ENCODE peak calls at places on chromosomes 13 and 19, in eight cellular contexts. One of them, this sample, is unnamed.

GRCh38 chr13:45055198-45055901 is 65.0 kb upstream of the GTF2F2 start:
- DNase-seq in fibroblast of pulmonary artery: peak; percentile 88
- DNase-seq in cardiac fibroblast: peak; percentile 91
- DNase-seq in mammary epithelial cell: peak; percentile 94
- DNase-seq in right cardiac atrium: no peak
- DNase-seq in foreskin fibroblast: peak; percentile 92
- DNase-seq in esophagus squamous epithelium: no peak
- DNase-seq in aorta: no peak
- DNase-seq in this sample: peak; percentile 89

GRCh38 chr19:45049073-45049736 is 10.4 kb downstream of the CLASRP start:
- DNase-seq in esophagus squamous epithelium: no peak
- DNase-seq in fibroblast of pulmonary artery: no peak
- DNase-seq in foreskin fibroblast: no peak
- DNase-seq in aorta: no peak
- DNase-seq in right cardiac atrium: no peak
- DNase-seq in mammary epithelial cell: peak; percentile 83
- DNase-seq in cardiac fibroblast: no peak
- DNase-seq in this sample: no peak

GRCh38 chr19:29687897-29688728 is 22.9 kb downstream of the PLEKHF1 start:
- DNase-seq in fibroblast of pulmonary artery: peak; percentile 74
- DNase-seq in aorta: no peak
- DNase-seq in mammary epithelial cell: peak; percentile 43
- DNase-seq in right cardiac atrium: no peak
- DNase-seq in foreskin fibroblast: peak; percentile 86
- DNase-seq in esophagus squamous epithelium: no peak
- DNase-seq in cardiac fibroblast: peak; percentile 83
- DNase-seq in this sample: no peak

GRCh38 chr13:41533676-41534075 is 76.3 kb downstream of the RGCC start:
- DNase-seq in foreskin fibroblast: peak; percentile 35
- DNase-seq in right cardiac atrium: no peak
- DNase-seq in esophagus squamous epithelium: no peak
- DNase-seq in fibroblast of pulmonary artery: peak; percentile 7
- DNase-seq in cardiac fibroblast: peak; percentile 6
- DNase-seq in mammary epithelial cell: no peak
- DNase-seq in aorta: no peak
- DNase-seq in this sample: no peak

GRCh38 chr13:69796256-69796655 is 311.4 kb upstream of the ATXN8OS start:
- DNase-seq in mammary epithelial cell: no peak
- DNase-seq in right cardiac atrium: no peak
- DNase-seq in esophagus squamous epithelium: no peak
- DNase-seq in fibroblast of pulmonary artery: no peak
- DNase-seq in cardiac fibroblast: no peak
- DNase-seq in foreskin fibroblast: no peak
- DNase-seq in aorta: no peak
- DNase-seq in this sample: no peak

GRCh38 chr19:54644056-54644455 is 13.8 kb downstream of the LILRB1 start:
- DNase-seq in esophagus squamous epithelium: no peak
- DNase-seq in cardiac fibroblast: no peak
- DNase-seq in right cardiac atrium: no peak
- DNase-seq in aorta: peak; percentile 84
- DNase-seq in mammary epithelial cell: no peak
- DNase-seq in foreskin fibroblast: no peak
- DNase-seq in fibroblast of pulmonary artery: no peak
- DNase-seq in this sample: no peak

GRCh38 chr13:44303681-44304432 is 69.8 kb upstream of the SERP2 start:
- DNase-seq in fibroblast of pulmonary artery: no peak
- DNase-seq in foreskin fibroblast: no peak
- DNase-seq in aorta: peak; percentile 80
- DNase-seq in mammary epithelial cell: no peak
- DNase-seq in right cardiac atrium: peak; percentile 89
- DNase-seq in esophagus squamous epithelium: no peak
- DNase-seq in cardiac fibroblast: no peak
- DNase-seq in this sample: no peak

GRCh38 chr19:32928806-32929205 is 43.0 kb downstream of the CEP89 start:
- DNase-seq in fibroblast of pulmonary artery: no peak
- DNase-seq in mammary epithelial cell: no peak
- DNase-seq in right cardiac atrium: no peak
- DNase-seq in foreskin fibroblast: no peak
- DNase-seq in esophagus squamous epithelium: no peak
- DNase-seq in aorta: no peak
- DNase-seq in cardiac fibroblast: no peak
- DNase-seq in this sample: no peak

GRCh38 chr13:26051231-26052135 is at the start of gene SHISA2:
- DNase-seq in aorta: peak; percentile 42
- DNase-seq in foreskin fibroblast: peak; percentile 50
- DNase-seq in right cardiac atrium: peak; percentile 71
- DNase-seq in esophagus squamous epithelium: no peak
- DNase-seq in mammary epithelial cell: peak; percentile 66
- DNase-seq in cardiac fibroblast: peak; percentile 56
- DNase-seq in fibroblast of pulmonary artery: peak; percentile 57
- DNase-seq in this sample: peak; percentile 38

GRCh38 chr13:44854264-44855060 is 134.8 kb downstream of the NUFIP1 start:
- DNase-seq in fibroblast of pulmonary artery: no peak
- DNase-seq in foreskin fibroblast: no peak
- DNase-seq in right cardiac atrium: peak; percentile 79
- DNase-seq in aorta: no peak
- DNase-seq in cardiac fibroblast: no peak
- DNase-seq in esophagus squamous epithelium: no peak
- DNase-seq in mammary epithelial cell: no peak
- DNase-seq in this sample: no peak

GRCh38 chr19:13588953-13589833 is 82.9 kb upstream of the CACNA1A start:
- DNase-seq in esophagus squamous epithelium: no peak
- DNase-seq in mammary epithelial cell: peak; percentile 40
- DNase-seq in aorta: peak; percentile 75
- DNase-seq in right cardiac atrium: peak; percentile 88
- DNase-seq in foreskin fibroblast: peak; percentile 83
- DNase-seq in fibroblast of pulmonary artery: peak; percentile 59
- DNase-seq in cardiac fibroblast: peak; percentile 60
- DNase-seq in this sample: peak; percentile 13

GRCh38 chr13:40187836-40188591 is 478.4 kb downstream of the FOXO1 start:
- DNase-seq in right cardiac atrium: peak; percentile 52
- DNase-seq in cardiac fibroblast: no peak
- DNase-seq in esophagus squamous epithelium: no peak
- DNase-seq in foreskin fibroblast: no peak
- DNase-seq in aorta: no peak
- DNase-seq in fibroblast of pulmonary artery: no peak
- DNase-seq in mammary epithelial cell: no peak
- DNase-seq in this sample: no peak
- H3K4me3 ChIP-seq in right cardiac atrium: no peak overlapping the region
- H3K4me3 ChIP-seq in cardiac fibroblast: no peak overlapping the region
- H3K4me3 ChIP-seq in esophagus squamous epithelium: no peak overlapping the region
- H3K4me3 ChIP-seq in foreskin fibroblast: no peak overlapping the region
- H3K4me3 ChIP-seq in aorta: no peak overlapping the region
- H3K4me3 ChIP-seq in fibroblast of pulmonary artery: no peak overlapping the region
- H3K4me3 ChIP-seq in mammary epithelial cell: no peak overlapping the region
- H3K4me3 ChIP-seq in this sample: no peak overlapping the region

GRCh38 chr19:39833160-39833463 is 850 bp downstream of the DYRK1B start:
- DNase-seq in fibroblast of pulmonary artery: no peak
- DNase-seq in mammary epithelial cell: no peak
- DNase-seq in aorta: no peak
- DNase-seq in esophagus squamous epithelium: no peak
- DNase-seq in foreskin fibroblast: no peak
- DNase-seq in cardiac fibroblast: no peak
- DNase-seq in right cardiac atrium: no peak
- DNase-seq in this sample: no peak

GRCh38 chr19:39831679-39832078 is 2.3 kb downstream of the DYRK1B start:
- DNase-seq in cardiac fibroblast: no peak
- DNase-seq in right cardiac atrium: no peak
- DNase-seq in esophagus squamous epithelium: no peak
- DNase-seq in foreskin fibroblast: no peak
- DNase-seq in mammary epithelial cell: no peak
- DNase-seq in aorta: no peak
- DNase-seq in fibroblast of pulmonary artery: no peak
- DNase-seq in this sample: no peak

GRCh38 chr19:39832341-39833083 is 1.4 kb downstream of the DYRK1B start:
- DNase-seq in cardiac fibroblast: no peak
- DNase-seq in fibroblast of pulmonary artery: no peak
- DNase-seq in aorta: no peak
- DNase-seq in mammary epithelial cell: no peak
- DNase-seq in right cardiac atrium: no peak
- DNase-seq in esophagus squamous epithelium: no peak
- DNase-seq in foreskin fibroblast: peak; percentile 18
- DNase-seq in this sample: no peak

GRCh38 chr19:39833464-39834286 is at the start of gene DYRK1B:
- DNase-seq in foreskin fibroblast: peak; percentile 99
- DNase-seq in aorta: peak; percentile 99
- DNase-seq in fibroblast of pulmonary artery: peak; percentile 99
- DNase-seq in right cardiac atrium: peak; percentile 99
- DNase-seq in esophagus squamous epithelium: peak; percentile 89
- DNase-seq in mammary epithelial cell: peak; percentile 92
- DNase-seq in cardiac fibroblast: peak; percentile 98
- DNase-seq in this sample: peak; percentile 96

GRCh38 chr19:39834287-39834841 is 402 bp upstream of the DYRK1B start:
- DNase-seq in esophagus squamous epithelium: no peak
- DNase-seq in mammary epithelial cell: no peak
- DNase-seq in cardiac fibroblast: no peak
- DNase-seq in right cardiac atrium: no peak
- DNase-seq in aorta: no peak
- DNase-seq in fibroblast of pulmonary artery: no peak
- DNase-seq in foreskin fibroblast: no peak
- DNase-seq in this sample: no peak
- H3K4me3 ChIP-seq in esophagus squamous epithelium: peak overlapping the region; percentile 96
- H3K4me3 ChIP-seq in mammary epithelial cell: no peak overlapping the region
- H3K4me3 ChIP-seq in cardiac fibroblast: no peak overlapping the region
- H3K4me3 ChIP-seq in right cardiac atrium: no peak overlapping the region
- H3K4me3 ChIP-seq in aorta: no peak overlapping the region
- H3K4me3 ChIP-seq in fibroblast of pulmonary artery: peak overlapping the region; percentile 17
- H3K4me3 ChIP-seq in foreskin fibroblast: peak overlapping the region; percentile 99
- H3K4me3 ChIP-seq in this sample: peak overlapping the region; percentile 87

DNA sequence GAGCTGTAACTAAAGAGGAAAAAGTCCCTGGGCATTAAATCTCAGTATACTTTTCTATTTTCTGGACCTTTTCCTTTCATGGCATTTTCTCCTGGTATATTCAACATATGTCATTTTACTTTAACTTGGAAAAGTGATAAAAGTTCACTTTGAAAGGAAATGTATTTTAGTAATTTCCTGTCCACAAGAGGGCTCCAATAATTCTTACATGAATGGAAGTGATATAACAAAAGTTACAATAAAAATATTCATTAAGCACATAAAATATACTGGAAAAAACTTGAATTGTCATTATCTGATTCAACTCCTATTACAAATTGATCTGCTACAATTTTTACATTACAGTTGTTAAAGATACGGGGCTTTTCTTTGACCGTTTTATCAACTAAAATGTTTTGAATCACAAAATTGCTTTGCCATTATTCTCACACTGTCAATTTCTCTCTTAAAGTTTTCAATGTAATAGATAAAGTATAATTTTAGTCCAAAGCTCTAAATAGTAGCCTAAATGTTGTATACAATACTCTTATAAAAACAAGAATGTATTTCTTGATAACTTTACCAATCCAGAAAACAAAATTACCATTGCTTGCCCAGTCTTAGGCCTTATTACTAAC is 4.9 kb downstream of the UBL3 start:
- DNase-seq in mammary epithelial cell: no peak
- DNase-seq in foreskin fibroblast: peak; percentile 37
- DNase-seq in cardiac fibroblast: peak; percentile 57
- DNase-seq in aorta: no peak
- DNase-seq in fibroblast of pulmonary artery: peak; percentile 46
- DNase-seq in esophagus squamous epithelium: no peak
- DNase-seq in right cardiac atrium: no peak
- DNase-seq in this sample: no peak
- H3K4me3 ChIP-seq in mammary epithelial cell: no peak overlapping the region
- H3K4me3 ChIP-seq in foreskin fibroblast: peak overlapping the region; percentile 81
- H3K4me3 ChIP-seq in cardiac fibroblast: no peak overlapping the region
- H3K4me3 ChIP-seq in aorta: no peak overlapping the region
- H3K4me3 ChIP-seq in fibroblast of pulmonary artery: no peak overlapping the region
- H3K4me3 ChIP-seq in esophagus squamous epithelium: peak overlapping the region; percentile 80
- H3K4me3 ChIP-seq in right cardiac atrium: no peak overlapping the region
- H3K4me3 ChIP-seq in this sample: no peak overlapping the region

GRCh38 chr13:27961227-27962085 is 7.7 kb downstream of the CDX2 start:
- DNase-seq in esophagus squamous epithelium: no peak
- DNase-seq in fibroblast of pulmonary artery: no peak
- DNase-seq in cardiac fibroblast: no peak
- DNase-seq in right cardiac atrium: no peak
- DNase-seq in foreskin fibroblast: no peak
- DNase-seq in mammary epithelial cell: no peak
- DNase-seq in aorta: no peak
- DNase-seq in this sample: no peak
- H3K4me3 ChIP-seq in esophagus squamous epithelium: peak overlapping the region; percentile 41
- H3K4me3 ChIP-seq in fibroblast of pulmonary artery: no peak overlapping the region
- H3K4me3 ChIP-seq in cardiac fibroblast: no peak overlapping the region
- H3K4me3 ChIP-seq in right cardiac atrium: peak overlapping the region; percentile 35
- H3K4me3 ChIP-seq in foreskin fibroblast: no peak overlapping the region
- H3K4me3 ChIP-seq in mammary epithelial cell: peak overlapping the region; percentile 45
- H3K4me3 ChIP-seq in aorta: no peak overlapping the region
- H3K4me3 ChIP-seq in this sample: no peak overlapping the region

GRCh38 chr19:1264801-1265610 is 4.1 kb upstream of the CIRBP start:
- DNase-seq in fibroblast of pulmonary artery: peak; percentile 85
- DNase-seq in right cardiac atrium: peak; percentile 87
- DNase-seq in esophagus squamous epithelium: no peak
- DNase-seq in foreskin fibroblast: peak; percentile 97
- DNase-seq in mammary epithelial cell: peak; percentile 84
- DNase-seq in aorta: peak; percentile 87
- DNase-seq in cardiac fibroblast: peak; percentile 94
- DNase-seq in this sample: peak; percentile 45

GRCh38 chr19:1267441-1268391 is 1.4 kb upstream of the CIRBP start:
- DNase-seq in mammary epithelial cell: no peak
- DNase-seq in aorta: peak; percentile 66
- DNase-seq in right cardiac atrium: peak; percentile 77
- DNase-seq in fibroblast of pulmonary artery: no peak
- DNase-seq in esophagus squamous epithelium: no peak
- DNase-seq in cardiac fibroblast: peak; percentile 16
- DNase-seq in foreskin fibroblast: peak; percentile 75
- DNase-seq in this sample: no peak

GRCh38 chr19:1265611-1266115 is 3.5 kb upstream of the CIRBP start:
- DNase-seq in fibroblast of pulmonary artery: peak; percentile 66
- DNase-seq in mammary epithelial cell: peak; percentile 67
- DNase-seq in cardiac fibroblast: peak; percentile 92
- DNase-seq in aorta: peak; percentile 91
- DNase-seq in foreskin fibroblast: peak; percentile 98
- DNase-seq in right cardiac atrium: peak; percentile 89
- DNase-seq in esophagus squamous epithelium: no peak
- DNase-seq in this sample: no peak

GRCh38 chr19:1266818-1267440 is 2.2 kb upstream of the CIRBP start:
- DNase-seq in aorta: peak; percentile 82
- DNase-seq in foreskin fibroblast: peak; percentile 84
- DNase-seq in mammary epithelial cell: no peak
- DNase-seq in cardiac fibroblast: no peak
- DNase-seq in right cardiac atrium: peak; percentile 94
- DNase-seq in esophagus squamous epithelium: no peak
- DNase-seq in fibroblast of pulmonary artery: peak; percentile 58
- DNase-seq in this sample: no peak

DNA sequence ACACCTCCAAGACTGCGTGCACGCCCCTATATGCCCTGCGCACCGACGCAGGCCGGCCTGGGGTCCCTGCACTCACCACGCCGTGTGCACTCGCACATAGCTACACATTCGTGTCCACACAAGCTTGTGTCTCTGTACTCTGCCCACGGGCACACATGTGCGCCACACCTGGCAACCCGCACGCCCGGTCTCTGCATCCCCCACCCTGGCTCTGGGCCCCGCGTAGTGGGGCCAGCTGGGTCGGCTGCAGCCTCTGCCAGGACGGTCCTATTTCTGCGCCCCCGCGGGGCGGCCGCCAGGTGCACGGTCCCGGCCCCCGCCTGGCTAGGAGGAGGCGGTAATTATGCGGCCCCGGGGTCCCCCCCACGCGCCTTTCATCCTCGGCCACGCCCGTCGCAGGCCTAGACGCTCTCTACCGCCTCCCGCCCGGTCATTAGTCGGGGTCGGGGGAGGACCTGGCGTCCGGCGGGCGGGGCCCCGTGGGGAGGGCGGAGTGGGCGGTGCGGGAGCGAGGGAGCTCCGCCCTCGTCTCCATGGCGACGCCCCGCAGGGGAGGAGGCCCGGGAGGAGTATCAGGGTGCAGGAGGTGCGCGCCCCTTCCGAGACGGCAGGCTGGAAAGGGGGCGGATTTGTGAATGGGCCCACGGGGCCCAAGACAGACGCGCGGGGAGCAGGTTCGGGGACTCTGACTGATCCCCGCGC is 2.9 kb upstream of the CIRBP start:
- DNase-seq in right cardiac atrium: peak; percentile 96
- DNase-seq in aorta: peak; percentile 92
- DNase-seq in mammary epithelial cell: peak; percentile 87
- DNase-seq in cardiac fibroblast: peak; percentile 92
- DNase-seq in fibroblast of pulmonary artery: peak; percentile 84
- DNase-seq in foreskin fibroblast: peak; percentile 98
- DNase-seq in esophagus squamous epithelium: peak; percentile 52
- DNase-seq in this sample: no peak
- H3K4me3 ChIP-seq in right cardiac atrium: peak overlapping the region; percentile 24
- H3K4me3 ChIP-seq in aorta: peak overlapping the region; percentile 7
- H3K4me3 ChIP-seq in mammary epithelial cell: peak overlapping the region; percentile 41
- H3K4me3 ChIP-seq in cardiac fibroblast: peak overlapping the region; percentile 40
- H3K4me3 ChIP-seq in fibroblast of pulmonary artery: peak overlapping the region; percentile 49
- H3K4me3 ChIP-seq in foreskin fibroblast: peak overlapping the region; percentile 57
- H3K4me3 ChIP-seq in esophagus squamous epithelium: peak overlapping the region; percentile 62
- H3K4me3 ChIP-seq in this sample: peak overlapping the region; percentile 44

This sample was measured in astrocyte of the cerebellum.